ENCODE peak calls at places on chromosomes 5 and 9, in six cellular contexts. P, S, M, J, B and W are unnamed samples.

GRCh38 chr9:96618209-96619108 is 1.2 kb downstream of the CDC14B start:
- DNase-seq in B (peak), S (peak), J (peak), P (peak), M (peak), W (no peak)

GRCh38 chr9:90899287-90899686 is 97.7 kb downstream of the SYK start:
- DNase-seq in B (no peak), M (no peak), S (no peak), P (no peak), J (no peak), W (no peak)

GRCh38 chr9:117211280-117211679 is 203.6 kb downstream of the ASTN2 start:
- DNase-seq in P (no peak), J (no peak), S (no peak), B (no peak), M (no peak), W (no peak)

GRCh38 chr5:124706729-124707361 is 39.6 kb downstream of the ZNF608 start:
- DNase-seq in P (no peak), S (no peak), B (no peak), M (peak), J (peak), W (no peak)

GRCh38 chr5:168976311-168976893 is 324.5 kb downstream of the SLIT3 start:
- DNase-seq in S (no peak), J (peak), M (no peak), P (no peak), B (no peak), W (no peak)

GRCh38 chr9:133959171-133959570 is 33.0 kb downstream of the VAV2 start:
- DNase-seq in M (no peak), J (no peak), P (no peak), B (no peak), S (no peak), W (no peak)

GRCh38 chr9:132121021-132121420 is 40.8 kb upstream of the NTNG2 start:
- DNase-seq in J (no peak), S (no peak), P (no peak), B (no peak), M (no peak), W (no peak)

GRCh38 chr9:34430843-34431437 is 27.4 kb downstream of the FAM219A start:
- DNase-seq in J (peak), B (peak), P (no peak), S (peak), M (peak), W (peak)

GRCh38 chr5:150999704-151000452 is 20.5 kb upstream of the GPX3 start:
- DNase-seq in J (peak), S (no peak), M (peak), B (no peak), P (no peak), W (no peak)

GRCh38 chr5:38008198-38008597 is 168.4 kb upstream of the GDNF start:
- DNase-seq in J (no peak), M (no peak), B (no peak), P (no peak), S (no peak), W (no peak)

GRCh38 chr9:98742325-98743280 is 33.9 kb upstream of the GABBR2 start:
- DNase-seq in P (no peak), M (no peak), S (peak), J (peak), B (no peak), W (no peak)